ENCODE peak calls at places on chromosomes 1 and 21, in four cellular contexts. One of them, this sample, is unnamed.

GRCh38 chr1:104056786-104057185 is 307.1 kb downstream of the AMY1C start:
- DNase-seq in CD4-positive, alpha-beta T cell: no peak
- DNase-seq in HT1080: no peak
- DNase-seq in activated T-cell treated with anti-CD3 and anti-CD28 coated beads for 1 hour: no peak
- DNase-seq in this sample: no peak

GRCh38 chr1:41626616-41627375 is 142.3 kb upstream of the EDN2 start:
- DNase-seq in CD4-positive, alpha-beta T cell: no peak
- DNase-seq in HT1080: peak
- DNase-seq in activated T-cell treated with anti-CD3 and anti-CD28 coated beads for 1 hour: no peak
- DNase-seq in this sample: no peak

GRCh38 chr1:166145496-166145895 is 21.3 kb downstream of the FAM78B start:
- DNase-seq in CD4-positive, alpha-beta T cell: no peak
- DNase-seq in HT1080: peak
- DNase-seq in activated T-cell treated with anti-CD3 and anti-CD28 coated beads for 1 hour: no peak
- DNase-seq in this sample: no peak

GRCh38 chr1:212070720-212071302 is 35.3 kb downstream of the DTL start:
- DNase-seq in CD4-positive, alpha-beta T cell: no peak
- DNase-seq in HT1080: peak
- DNase-seq in activated T-cell treated with anti-CD3 and anti-CD28 coated beads for 1 hour: no peak
- DNase-seq in this sample: no peak

GRCh38 chr1:89910780-89911179 is 84.1 kb upstream of the ZNF326 start:
- DNase-seq in CD4-positive, alpha-beta T cell: no peak
- DNase-seq in HT1080: peak
- DNase-seq in activated T-cell treated with anti-CD3 and anti-CD28 coated beads for 1 hour: no peak
- DNase-seq in this sample: no peak

GRCh38 chr1:168287237-168287664 is 6.6 kb downstream of the TBX19 start:
- DNase-seq in CD4-positive, alpha-beta T cell: no peak
- DNase-seq in HT1080: peak
- DNase-seq in activated T-cell treated with anti-CD3 and anti-CD28 coated beads for 1 hour: no peak
- DNase-seq in this sample: no peak

GRCh38 chr1:193108471-193108870 is 3.3 kb upstream of the GLRX2 start:
- DNase-seq in CD4-positive, alpha-beta T cell: no peak
- DNase-seq in HT1080: no peak
- DNase-seq in activated T-cell treated with anti-CD3 and anti-CD28 coated beads for 1 hour: no peak
- DNase-seq in this sample: no peak

GRCh38 chr1:13723810-13724209 is 23.8 kb downstream of the PRDM2 start:
- DNase-seq in CD4-positive, alpha-beta T cell: no peak
- DNase-seq in HT1080: no peak
- DNase-seq in activated T-cell treated with anti-CD3 and anti-CD28 coated beads for 1 hour: no peak
- DNase-seq in this sample: no peak

GRCh38 chr1:110233861-110234260 is 23.7 kb downstream of the KCNC4 start:
- DNase-seq in CD4-positive, alpha-beta T cell: no peak
- DNase-seq in HT1080: no peak
- DNase-seq in activated T-cell treated with anti-CD3 and anti-CD28 coated beads for 1 hour: no peak
- DNase-seq in this sample: no peak

GRCh38 chr1:232226197-232226681 is 403.7 kb downstream of the SIPA1L2 start:
- DNase-seq in CD4-positive, alpha-beta T cell: no peak
- DNase-seq in HT1080: peak
- DNase-seq in activated T-cell treated with anti-CD3 and anti-CD28 coated beads for 1 hour: no peak
- DNase-seq in this sample: no peak

GRCh38 chr1:66270122-66270812 is 263.7 kb upstream of the SGIP1 start:
- DNase-seq in CD4-positive, alpha-beta T cell: no peak
- DNase-seq in HT1080: no peak
- DNase-seq in activated T-cell treated with anti-CD3 and anti-CD28 coated beads for 1 hour: no peak
- DNase-seq in this sample: no peak

GRCh38 chr1:95089888-95090287 is 17.1 kb upstream of the ALG14 start:
- DNase-seq in CD4-positive, alpha-beta T cell: no peak
- DNase-seq in HT1080: no peak
- DNase-seq in activated T-cell treated with anti-CD3 and anti-CD28 coated beads for 1 hour: no peak
- DNase-seq in this sample: no peak

GRCh38 chr21:43812139-43812821 is 22.9 kb downstream of the RRP1 start:
- DNase-seq in CD4-positive, alpha-beta T cell: no peak
- DNase-seq in HT1080: no peak
- DNase-seq in activated T-cell treated with anti-CD3 and anti-CD28 coated beads for 1 hour: no peak
- DNase-seq in this sample: peak

GRCh38 chr1:192439373-192440025 is 122.7 kb downstream of the RGS21 start:
- DNase-seq in CD4-positive, alpha-beta T cell: no peak
- DNase-seq in HT1080: peak
- DNase-seq in activated T-cell treated with anti-CD3 and anti-CD28 coated beads for 1 hour: no peak
- DNase-seq in this sample: no peak

GRCh38 chr21:29293495-29293894 is 5.2 kb upstream of the BACH1 start:
- DNase-seq in CD4-positive, alpha-beta T cell: no peak
- DNase-seq in HT1080: no peak
- DNase-seq in activated T-cell treated with anti-CD3 and anti-CD28 coated beads for 1 hour: no peak
- DNase-seq in this sample: no peak

GRCh38 chr1:2466270-2466665 is 9.8 kb upstream of the PLCH2 start:
- DNase-seq in CD4-positive, alpha-beta T cell: no peak
- DNase-seq in HT1080: no peak
- DNase-seq in activated T-cell treated with anti-CD3 and anti-CD28 coated beads for 1 hour: no peak
- DNase-seq in this sample: no peak

GRCh38 chr1:159779403-159779851 is 1.3 kb upstream of the DUSP23 start:
- DNase-seq in CD4-positive, alpha-beta T cell: no peak
- DNase-seq in HT1080: peak
- DNase-seq in activated T-cell treated with anti-CD3 and anti-CD28 coated beads for 1 hour: no peak
- DNase-seq in this sample: no peak

GRCh38 chr21:20999567-21000169 is 1.5 kb downstream of the NCAM2 start:
- DNase-seq in CD4-positive, alpha-beta T cell: no peak
- DNase-seq in HT1080: peak
- DNase-seq in activated T-cell treated with anti-CD3 and anti-CD28 coated beads for 1 hour: no peak
- DNase-seq in this sample: no peak

GRCh38 chr1:25889470-25889869 is 14.0 kb upstream of the PAQR7 start:
- DNase-seq in CD4-positive, alpha-beta T cell: no peak
- DNase-seq in HT1080: no peak
- DNase-seq in activated T-cell treated with anti-CD3 and anti-CD28 coated beads for 1 hour: no peak
- DNase-seq in this sample: no peak

GRCh38 chr1:67460648-67461500 is 30.7 kb upstream of the SERBP1 start:
- DNase-seq in CD4-positive, alpha-beta T cell: no peak
- DNase-seq in HT1080: no peak
- DNase-seq in activated T-cell treated with anti-CD3 and anti-CD28 coated beads for 1 hour: no peak
- DNase-seq in this sample: no peak

This sample was measured in left lung.